ENCODE peak calls at places on chromosomes 3 and 15, in eight cellular contexts. One of them, this sample, is unnamed. For H3K9me3, the result is how much of the 10 kb centered on the place peaks cover.

GRCh38 chr3:62186967-62187366 is 186.4 kb downstream of the FEZF2 start:
- DNase-seq in A549: no peak
- DNase-seq in hepatocyte: peak
- DNase-seq in mucosa of descending colon: no peak
- DNase-seq in spleen: no peak
- DNase-seq in BE2C: no peak
- DNase-seq in astrocyte: no peak
- DNase-seq in ovary: peak
- DNase-seq in this sample: no peak

GRCh38 chr3:130925628-130926027 is 31.7 kb downstream of the ATP2C1 start:
- DNase-seq in A549: peak
- DNase-seq in astrocyte: no peak
- DNase-seq in ovary: no peak
- DNase-seq in hepatocyte: no peak
- DNase-seq in spleen: no peak
- DNase-seq in BE2C: peak
- DNase-seq in mucosa of descending colon: no peak
- DNase-seq in this sample: peak

GRCh38 chr3:177284383-177284881 is 87.2 kb upstream of the TBL1XR1 start:
- DNase-seq in mucosa of descending colon: peak
- DNase-seq in spleen: no peak
- DNase-seq in hepatocyte: peak
- DNase-seq in A549: peak
- DNase-seq in BE2C: peak
- DNase-seq in astrocyte: peak
- DNase-seq in ovary: peak
- DNase-seq in this sample: peak

GRCh38 chr3:105157766-105158085 is 209.0 kb upstream of the ALCAM start:
- DNase-seq in spleen: no peak
- DNase-seq in astrocyte: no peak
- DNase-seq in ovary: no peak
- DNase-seq in A549: no peak
- DNase-seq in BE2C: no peak
- DNase-seq in hepatocyte: no peak
- DNase-seq in mucosa of descending colon: no peak
- DNase-seq in this sample: no peak

GRCh38 chr3:46887980-46888494 is 10.5 kb downstream of the PTH1R start:
- DNase-seq in spleen: no peak
- DNase-seq in BE2C: no peak
- DNase-seq in ovary: no peak
- DNase-seq in hepatocyte: no peak
- DNase-seq in A549: no peak
- DNase-seq in mucosa of descending colon: no peak
- DNase-seq in astrocyte: no peak
- DNase-seq in this sample: no peak

GRCh38 chr3:184176377-184177330 is 2.0 kb downstream of the AP2M1 start:
- DNase-seq in A549: peak
- DNase-seq in mucosa of descending colon: peak
- DNase-seq in astrocyte: peak
- DNase-seq in ovary: peak
- DNase-seq in hepatocyte: peak
- DNase-seq in spleen: peak
- DNase-seq in BE2C: peak
- DNase-seq in this sample: peak

GRCh38 chr3:106206165-106206564 is 337.4 kb upstream of the CBLB start:
- DNase-seq in mucosa of descending colon: peak
- DNase-seq in BE2C: no peak
- DNase-seq in ovary: no peak
- DNase-seq in spleen: no peak
- DNase-seq in A549: no peak
- DNase-seq in hepatocyte: no peak
- DNase-seq in astrocyte: peak
- DNase-seq in this sample: no peak

GRCh38 chr15:59259137-59259943 is 52.7 kb downstream of the LDHAL6B start:
- DNase-seq in hepatocyte: no peak
- DNase-seq in ovary: no peak
- DNase-seq in astrocyte: no peak
- DNase-seq in mucosa of descending colon: peak
- DNase-seq in A549: no peak
- DNase-seq in BE2C: no peak
- DNase-seq in spleen: no peak
- DNase-seq in this sample: no peak

GRCh38 chr3:108060331-108060730 is 30.5 kb downstream of the CD47 start:
- DNase-seq in ovary: no peak
- DNase-seq in spleen: no peak
- DNase-seq in mucosa of descending colon: no peak
- DNase-seq in hepatocyte: no peak
- DNase-seq in BE2C: no peak
- DNase-seq in astrocyte: peak
- DNase-seq in A549: no peak
- DNase-seq in this sample: no peak

GRCh38 chr3:33831053-33831452 is 32.6 kb downstream of the PDCD6IP start:
- DNase-seq in hepatocyte: no peak
- DNase-seq in spleen: no peak
- DNase-seq in BE2C: no peak
- DNase-seq in astrocyte: peak
- DNase-seq in mucosa of descending colon: no peak
- DNase-seq in A549: no peak
- DNase-seq in ovary: no peak
- DNase-seq in this sample: no peak

GRCh38 chr3:161274691-161275298 is 53.7 kb downstream of the NMD3 start:
- DNase-seq in astrocyte: no peak
- DNase-seq in hepatocyte: peak
- DNase-seq in spleen: no peak
- DNase-seq in ovary: no peak
- DNase-seq in BE2C: peak
- DNase-seq in A549: peak
- DNase-seq in mucosa of descending colon: peak
- DNase-seq in this sample: no peak

GRCh38 chr3:94349310-94349848 is 286.5 kb downstream of the NSUN3 start:
- DNase-seq in mucosa of descending colon: no peak
- DNase-seq in BE2C: no peak
- DNase-seq in astrocyte: no peak
- DNase-seq in spleen: no peak
- DNase-seq in A549: no peak
- DNase-seq in hepatocyte: no peak
- DNase-seq in ovary: no peak
- DNase-seq in this sample: no peak

GRCh38 chr3:23666818-23667217 is 138.9 kb upstream of the UBE2E1 start:
- DNase-seq in A549: no peak
- DNase-seq in BE2C: no peak
- DNase-seq in mucosa of descending colon: no peak
- DNase-seq in spleen: no peak
- DNase-seq in hepatocyte: no peak
- DNase-seq in ovary: no peak
- DNase-seq in astrocyte: no peak
- DNase-seq in this sample: no peak

GRCh38 chr15:67025719-67026118 is 39.7 kb upstream of the SMAD3 start:
- DNase-seq in mucosa of descending colon: peak
- DNase-seq in hepatocyte: no peak
- DNase-seq in astrocyte: peak
- DNase-seq in spleen: no peak
- DNase-seq in A549: peak
- DNase-seq in BE2C: peak
- DNase-seq in ovary: peak
- DNase-seq in this sample: peak

GRCh38 chr3:102745881-102746280 is 311.1 kb downstream of the ZPLD1 start:
- DNase-seq in astrocyte: peak
- DNase-seq in spleen: no peak
- DNase-seq in mucosa of descending colon: no peak
- DNase-seq in ovary: no peak
- DNase-seq in BE2C: no peak
- DNase-seq in hepatocyte: no peak
- DNase-seq in A549: peak
- DNase-seq in this sample: no peak

GRCh38 chr15:99586121-99586520 is 20.3 kb downstream of the MEF2A start:
- DNase-seq in astrocyte: no peak
- DNase-seq in spleen: no peak
- DNase-seq in ovary: no peak
- DNase-seq in mucosa of descending colon: no peak
- DNase-seq in hepatocyte: no peak
- DNase-seq in BE2C: no peak
- DNase-seq in A549: no peak
- DNase-seq in this sample: no peak
- H3K4me3 ChIP-seq in astrocyte: no peak
- H3K4me3 ChIP-seq in spleen: no peak
- H3K4me3 ChIP-seq in ovary: no peak
- H3K4me3 ChIP-seq in mucosa of descending colon: no peak
- H3K4me3 ChIP-seq in hepatocyte: no peak
- H3K4me3 ChIP-seq in BE2C: no peak
- H3K4me3 ChIP-seq in A549: no peak
- H3K4me3 ChIP-seq in this sample: no peak

DNA sequence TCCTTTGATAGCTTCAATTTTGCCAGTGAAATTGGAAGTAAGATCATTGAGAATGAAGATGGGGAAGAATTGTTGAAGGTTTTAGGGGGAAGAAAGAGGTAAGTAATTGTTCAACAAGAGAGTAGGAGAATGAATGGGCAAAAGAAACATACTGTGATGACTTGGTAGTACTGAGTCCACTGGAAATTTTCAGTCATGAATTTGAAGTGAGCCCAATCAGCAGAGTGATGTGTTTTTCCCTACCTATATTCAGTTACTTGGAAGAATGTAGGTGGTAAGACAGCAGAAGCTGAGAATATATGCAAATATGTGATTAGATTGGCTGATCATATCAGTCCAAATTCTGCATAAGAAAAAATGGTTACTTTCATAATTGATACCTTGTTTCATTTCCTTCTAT is 569.6 kb downstream of the AGBL1 start:
- DNase-seq in astrocyte: no peak
- DNase-seq in BE2C: no peak
- DNase-seq in spleen: no peak
- DNase-seq in A549: no peak
- DNase-seq in mucosa of descending colon: no peak
- DNase-seq in hepatocyte: no peak
- DNase-seq in ovary: no peak
- DNase-seq in this sample: no peak
- H3K9me3 ChIP-seq in astrocyte: under half
- H3K9me3 ChIP-seq in BE2C: under half
- H3K9me3 ChIP-seq in spleen: under half
- H3K9me3 ChIP-seq in A549: under half
- H3K9me3 ChIP-seq in mucosa of descending colon: under half
- H3K9me3 ChIP-seq in hepatocyte: under half
- H3K9me3 ChIP-seq in ovary: under half
- H3K9me3 ChIP-seq in this sample: under half

GRCh38 chr15:48643236-48643635 is 2.3 kb downstream of the FBN1 start:
- DNase-seq in astrocyte: no peak
- DNase-seq in ovary: no peak
- DNase-seq in BE2C: no peak
- DNase-seq in spleen: no peak
- DNase-seq in hepatocyte: no peak
- DNase-seq in A549: no peak
- DNase-seq in mucosa of descending colon: no peak
- DNase-seq in this sample: no peak

GRCh38 chr15:48644827-48645557 is 517 bp downstream of the FBN1 start:
- DNase-seq in astrocyte: peak
- DNase-seq in mucosa of descending colon: peak
- DNase-seq in hepatocyte: peak
- DNase-seq in BE2C: peak
- DNase-seq in ovary: peak
- DNase-seq in spleen: peak
- DNase-seq in A549: peak
- DNase-seq in this sample: peak

GRCh38 chr15:48642795-48643194 is 2.7 kb downstream of the FBN1 start:
- DNase-seq in astrocyte: no peak
- DNase-seq in ovary: no peak
- DNase-seq in hepatocyte: no peak
- DNase-seq in BE2C: no peak
- DNase-seq in A549: no peak
- DNase-seq in mucosa of descending colon: no peak
- DNase-seq in spleen: no peak
- DNase-seq in this sample: no peak

GRCh38 chr15:48644498-48644826 is 1.0 kb downstream of the FBN1 start:
- DNase-seq in spleen: no peak
- DNase-seq in hepatocyte: no peak
- DNase-seq in A549: no peak
- DNase-seq in ovary: peak
- DNase-seq in astrocyte: no peak
- DNase-seq in BE2C: no peak
- DNase-seq in mucosa of descending colon: no peak
- DNase-seq in this sample: peak

DNA sequence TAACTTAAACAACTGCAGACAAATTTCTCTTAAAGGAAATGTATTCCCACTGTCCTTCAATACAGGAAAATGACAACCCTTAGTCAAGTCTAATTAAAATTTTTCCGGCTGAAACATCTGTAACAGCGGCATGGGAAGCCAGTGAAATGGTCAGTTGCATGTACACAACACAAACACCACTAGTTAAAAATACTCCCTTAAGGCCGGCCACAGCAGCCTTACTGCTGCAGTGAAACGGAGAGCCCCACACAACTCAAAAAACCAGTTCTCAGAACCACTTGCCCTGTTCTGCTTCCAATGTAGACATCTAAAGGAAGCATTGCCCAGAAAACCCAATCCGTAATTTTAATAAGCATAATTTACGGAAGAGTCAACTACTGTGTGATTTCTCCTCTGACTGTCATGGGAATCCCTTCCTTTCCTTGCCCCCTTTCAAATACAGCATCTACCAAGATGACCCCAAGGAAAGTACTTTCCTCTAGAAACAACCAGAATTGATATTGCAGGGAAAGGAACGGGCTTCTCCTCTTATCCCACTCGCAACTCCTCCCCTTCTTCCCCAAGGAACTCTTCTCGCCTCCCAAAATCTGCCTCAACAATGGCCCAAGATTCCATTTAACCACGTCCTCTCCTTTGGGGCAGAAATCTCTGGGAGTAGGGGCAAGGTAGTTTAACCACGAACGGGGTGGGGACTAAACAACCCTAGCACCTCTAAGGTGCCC is 1.6 kb downstream of the FBN1 start:
- DNase-seq in hepatocyte: no peak
- DNase-seq in A549: no peak
- DNase-seq in astrocyte: no peak
- DNase-seq in BE2C: no peak
- DNase-seq in ovary: no peak
- DNase-seq in mucosa of descending colon: no peak
- DNase-seq in spleen: no peak
- DNase-seq in this sample: no peak
- H3K4me3 ChIP-seq in hepatocyte: peak
- H3K4me3 ChIP-seq in A549: peak
- H3K4me3 ChIP-seq in astrocyte: peak
- H3K4me3 ChIP-seq in BE2C: peak
- H3K4me3 ChIP-seq in ovary: peak
- H3K4me3 ChIP-seq in mucosa of descending colon: no peak
- H3K4me3 ChIP-seq in spleen: peak
- H3K4me3 ChIP-seq in this sample: peak

DNA sequence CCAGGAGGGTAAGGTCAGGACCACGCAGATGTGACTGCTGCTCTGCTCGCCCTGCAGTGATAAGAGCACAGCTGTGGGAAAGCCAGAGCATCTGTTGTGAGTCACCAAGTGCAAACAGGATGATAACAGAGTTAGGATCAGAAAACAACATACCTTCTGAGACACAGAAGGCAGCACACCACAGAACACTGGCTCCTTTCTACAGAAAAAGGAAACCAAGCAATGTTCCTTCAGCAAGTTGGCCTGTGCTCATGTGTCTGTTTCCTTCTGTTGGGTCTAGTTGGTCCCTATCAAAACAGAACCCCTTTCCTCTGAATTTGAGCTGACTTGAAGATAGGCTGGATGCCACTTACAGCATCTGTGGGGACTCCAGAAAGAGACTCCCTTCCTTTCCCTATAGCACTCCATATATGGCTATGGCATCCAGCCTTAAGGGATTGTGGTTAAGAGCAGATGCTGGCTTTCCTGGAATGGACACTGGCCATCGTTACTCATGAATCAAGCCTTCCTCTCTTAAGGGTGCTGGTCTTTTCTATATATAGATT is 440.7 kb upstream of the THBS1 start:
- DNase-seq in A549: peak
- DNase-seq in mucosa of descending colon: no peak
- DNase-seq in astrocyte: peak
- DNase-seq in BE2C: peak
- DNase-seq in hepatocyte: peak
- DNase-seq in spleen: no peak
- DNase-seq in ovary: peak
- DNase-seq in this sample: peak
- H3K9me3 ChIP-seq in A549: under half
- H3K9me3 ChIP-seq in mucosa of descending colon: under half
- H3K9me3 ChIP-seq in astrocyte: under half
- H3K9me3 ChIP-seq in BE2C: under half
- H3K9me3 ChIP-seq in hepatocyte: under half
- H3K9me3 ChIP-seq in spleen: under half
- H3K9me3 ChIP-seq in ovary: under half
- H3K9me3 ChIP-seq in this sample: under half